ENCODE peak calls at places on chromosomes 4 and X, in nine cellular contexts. One of them, this sample, is unnamed.

GRCh38 chrX:46573896-46574336 is 351 bp downstream of the CHST7 start:
- DNase-seq in AG08396: peak
- DNase-seq in cardiac septum: no peak
- DNase-seq in HFFc6: no peak
- DNase-seq in activated CD4-positive, alpha-beta T cell treated with anti-CD3 and anti-CD28 coated beads, Interleukin-2, amount 50 U/mL, for 4 hours: peak
- DNase-seq in fibroblast of gingiva: peak
- DNase-seq in M059J: peak
- DNase-seq in suprapubic skin: peak
- DNase-seq in fibroblast of pulmonary artery: peak
- DNase-seq in this sample: peak

GRCh38 chr4:26885912-26886274 is 25.3 kb downstream of the STIM2 start:
- DNase-seq in HFFc6: no peak
- DNase-seq in suprapubic skin: no peak
- DNase-seq in AG08396: no peak
- DNase-seq in M059J: no peak
- DNase-seq in fibroblast of gingiva: no peak
- DNase-seq in activated CD4-positive, alpha-beta T cell treated with anti-CD3 and anti-CD28 coated beads, Interleukin-2, amount 50 U/mL, for 4 hours: no peak
- DNase-seq in fibroblast of pulmonary artery: no peak
- DNase-seq in cardiac septum: no peak
- DNase-seq in this sample: no peak

GRCh38 chr4:72031868-72032619 is at the start of gene NPFFR2:
- DNase-seq in HFFc6: no peak
- DNase-seq in fibroblast of gingiva: no peak
- DNase-seq in AG08396: peak
- DNase-seq in activated CD4-positive, alpha-beta T cell treated with anti-CD3 and anti-CD28 coated beads, Interleukin-2, amount 50 U/mL, for 4 hours: no peak
- DNase-seq in cardiac septum: peak
- DNase-seq in suprapubic skin: no peak
- DNase-seq in fibroblast of pulmonary artery: peak
- DNase-seq in M059J: no peak
- DNase-seq in this sample: peak

GRCh38 chrX:51641421-51642021 is 22.8 kb upstream of the CENPVL3 start:
- DNase-seq in HFFc6: peak
- DNase-seq in AG08396: peak
- DNase-seq in M059J: peak
- DNase-seq in cardiac septum: no peak
- DNase-seq in fibroblast of pulmonary artery: peak
- DNase-seq in fibroblast of gingiva: peak
- DNase-seq in activated CD4-positive, alpha-beta T cell treated with anti-CD3 and anti-CD28 coated beads, Interleukin-2, amount 50 U/mL, for 4 hours: no peak
- DNase-seq in suprapubic skin: no peak
- DNase-seq in this sample: peak

GRCh38 chr4:40199179-40199670 is 2.4 kb downstream of the RHOH start:
- DNase-seq in fibroblast of pulmonary artery: no peak
- DNase-seq in AG08396: no peak
- DNase-seq in fibroblast of gingiva: no peak
- DNase-seq in activated CD4-positive, alpha-beta T cell treated with anti-CD3 and anti-CD28 coated beads, Interleukin-2, amount 50 U/mL, for 4 hours: no peak
- DNase-seq in suprapubic skin: no peak
- DNase-seq in cardiac septum: no peak
- DNase-seq in M059J: no peak
- DNase-seq in HFFc6: no peak
- DNase-seq in this sample: no peak

GRCh38 chrX:69506617-69507499 is 2.7 kb downstream of the NALF2 start:
- DNase-seq in suprapubic skin: no peak
- DNase-seq in cardiac septum: no peak
- DNase-seq in fibroblast of pulmonary artery: peak
- DNase-seq in fibroblast of gingiva: no peak
- DNase-seq in M059J: peak
- DNase-seq in AG08396: no peak
- DNase-seq in HFFc6: no peak
- DNase-seq in activated CD4-positive, alpha-beta T cell treated with anti-CD3 and anti-CD28 coated beads, Interleukin-2, amount 50 U/mL, for 4 hours: no peak
- DNase-seq in this sample: no peak

GRCh38 chr4:30717208-30718020 is 2.8 kb upstream of the PCDH7 start:
- DNase-seq in fibroblast of gingiva: peak
- DNase-seq in M059J: peak
- DNase-seq in fibroblast of pulmonary artery: peak
- DNase-seq in HFFc6: peak
- DNase-seq in AG08396: peak
- DNase-seq in cardiac septum: peak
- DNase-seq in activated CD4-positive, alpha-beta T cell treated with anti-CD3 and anti-CD28 coated beads, Interleukin-2, amount 50 U/mL, for 4 hours: no peak
- DNase-seq in suprapubic skin: no peak
- DNase-seq in this sample: peak

GRCh38 chr4:41991916-41992767 is 1.8 kb downstream of the SLC30A9 start:
- DNase-seq in M059J: peak
- DNase-seq in HFFc6: no peak
- DNase-seq in cardiac septum: no peak
- DNase-seq in AG08396: no peak
- DNase-seq in suprapubic skin: no peak
- DNase-seq in activated CD4-positive, alpha-beta T cell treated with anti-CD3 and anti-CD28 coated beads, Interleukin-2, amount 50 U/mL, for 4 hours: no peak
- DNase-seq in fibroblast of gingiva: no peak
- DNase-seq in fibroblast of pulmonary artery: peak
- DNase-seq in this sample: no peak

GRCh38 chrX:32150141-32150540 is 1061.2 kb downstream of the DMD start:
- DNase-seq in fibroblast of gingiva: no peak
- DNase-seq in cardiac septum: no peak
- DNase-seq in M059J: no peak
- DNase-seq in AG08396: no peak
- DNase-seq in suprapubic skin: no peak
- DNase-seq in fibroblast of pulmonary artery: no peak
- DNase-seq in HFFc6: no peak
- DNase-seq in activated CD4-positive, alpha-beta T cell treated with anti-CD3 and anti-CD28 coated beads, Interleukin-2, amount 50 U/mL, for 4 hours: no peak
- DNase-seq in this sample: no peak

GRCh38 chr4:86927843-86928395 is 6.9 kb upstream of the AFF1 start:
- DNase-seq in M059J: peak
- DNase-seq in fibroblast of pulmonary artery: peak
- DNase-seq in activated CD4-positive, alpha-beta T cell treated with anti-CD3 and anti-CD28 coated beads, Interleukin-2, amount 50 U/mL, for 4 hours: no peak
- DNase-seq in suprapubic skin: peak
- DNase-seq in AG08396: peak
- DNase-seq in fibroblast of gingiva: peak
- DNase-seq in cardiac septum: no peak
- DNase-seq in HFFc6: peak
- DNase-seq in this sample: no peak

GRCh38 chrX:17803449-17803848 is 57.6 kb downstream of the RAI2 start:
- DNase-seq in cardiac septum: no peak
- DNase-seq in AG08396: no peak
- DNase-seq in fibroblast of pulmonary artery: no peak
- DNase-seq in fibroblast of gingiva: no peak
- DNase-seq in activated CD4-positive, alpha-beta T cell treated with anti-CD3 and anti-CD28 coated beads, Interleukin-2, amount 50 U/mL, for 4 hours: no peak
- DNase-seq in suprapubic skin: no peak
- DNase-seq in M059J: no peak
- DNase-seq in HFFc6: no peak
- DNase-seq in this sample: no peak

GRCh38 chr4:107837298-107837697 is 12.6 kb downstream of the SGMS2 start:
- DNase-seq in cardiac septum: no peak
- DNase-seq in M059J: no peak
- DNase-seq in fibroblast of gingiva: no peak
- DNase-seq in AG08396: no peak
- DNase-seq in activated CD4-positive, alpha-beta T cell treated with anti-CD3 and anti-CD28 coated beads, Interleukin-2, amount 50 U/mL, for 4 hours: no peak
- DNase-seq in fibroblast of pulmonary artery: no peak
- DNase-seq in HFFc6: no peak
- DNase-seq in suprapubic skin: no peak
- DNase-seq in this sample: no peak

GRCh38 chr4:12488672-12489071 is 995.5 kb downstream of the RAB28 start:
- DNase-seq in fibroblast of gingiva: no peak
- DNase-seq in suprapubic skin: no peak
- DNase-seq in cardiac septum: peak
- DNase-seq in HFFc6: no peak
- DNase-seq in M059J: no peak
- DNase-seq in activated CD4-positive, alpha-beta T cell treated with anti-CD3 and anti-CD28 coated beads, Interleukin-2, amount 50 U/mL, for 4 hours: no peak
- DNase-seq in fibroblast of pulmonary artery: peak
- DNase-seq in AG08396: no peak
- DNase-seq in this sample: no peak

GRCh38 chr4:15149234-15149841 is 147.1 kb downstream of the CPEB2 start:
- DNase-seq in fibroblast of gingiva: no peak
- DNase-seq in cardiac septum: no peak
- DNase-seq in suprapubic skin: no peak
- DNase-seq in M059J: no peak
- DNase-seq in HFFc6: peak
- DNase-seq in activated CD4-positive, alpha-beta T cell treated with anti-CD3 and anti-CD28 coated beads, Interleukin-2, amount 50 U/mL, for 4 hours: no peak
- DNase-seq in AG08396: peak
- DNase-seq in fibroblast of pulmonary artery: peak
- DNase-seq in this sample: no peak

GRCh38 chrX:50579955-50580354 is 109.3 kb upstream of the DGKK start:
- DNase-seq in M059J: peak
- DNase-seq in fibroblast of gingiva: peak
- DNase-seq in activated CD4-positive, alpha-beta T cell treated with anti-CD3 and anti-CD28 coated beads, Interleukin-2, amount 50 U/mL, for 4 hours: peak
- DNase-seq in HFFc6: peak
- DNase-seq in fibroblast of pulmonary artery: peak
- DNase-seq in cardiac septum: no peak
- DNase-seq in AG08396: peak
- DNase-seq in suprapubic skin: no peak
- DNase-seq in this sample: peak

GRCh38 chr4:13441506-13441905 is 42.6 kb downstream of the RAB28 start:
- DNase-seq in fibroblast of gingiva: no peak
- DNase-seq in HFFc6: no peak
- DNase-seq in suprapubic skin: no peak
- DNase-seq in activated CD4-positive, alpha-beta T cell treated with anti-CD3 and anti-CD28 coated beads, Interleukin-2, amount 50 U/mL, for 4 hours: no peak
- DNase-seq in AG08396: no peak
- DNase-seq in fibroblast of pulmonary artery: no peak
- DNase-seq in M059J: no peak
- DNase-seq in cardiac septum: no peak
- DNase-seq in this sample: no peak

GRCh38 chr4:105106416-105106815 is 40.3 kb upstream of the TET2 start:
- DNase-seq in fibroblast of gingiva: peak
- DNase-seq in HFFc6: no peak
- DNase-seq in cardiac septum: no peak
- DNase-seq in suprapubic skin: no peak
- DNase-seq in AG08396: no peak
- DNase-seq in M059J: no peak
- DNase-seq in fibroblast of pulmonary artery: peak
- DNase-seq in activated CD4-positive, alpha-beta T cell treated with anti-CD3 and anti-CD28 coated beads, Interleukin-2, amount 50 U/mL, for 4 hours: no peak
- DNase-seq in this sample: no peak